ENCODE peak calls at places on chromosomes 7 and 10, in eight cellular contexts. N, M, S, H, T, Q, U and J are unnamed samples.

GRCh38 chr7:105713488-105714465 is 132.5 kb upstream of the EFCAB10 start:
- DNase-seq in N (no peak), M (no peak), S (no peak), H (no peak), T (no peak), Q (no peak), U (no peak), J (no peak)

GRCh38 chr10:30827531-30828120 is 198.1 kb upstream of the LYZL2 start:
- DNase-seq in N (no peak), M (peak; percentile 48), S (no peak), H (no peak), T (no peak), Q (no peak), U (no peak), J (no peak)

GRCh38 chr10:55400075-55400474 is 599.0 kb upstream of the PCDH15 start:
- DNase-seq in N (no peak), M (no peak), S (no peak), H (no peak), T (no peak), Q (no peak), U (no peak), J (no peak)

GRCh38 chr10:10985361-10985760 is 32.3 kb upstream of the CELF2 start:
- DNase-seq in N (no peak), M (no peak), S (no peak), H (no peak), T (no peak), Q (no peak), U (no peak), J (peak; percentile 88)

GRCh38 chr7:82247814-82248433 is 195.7 kb downstream of the CACNA2D1 start:
- DNase-seq in N (no peak), M (peak; percentile 18), S (no peak), H (no peak), T (no peak), Q (no peak), U (peak; percentile 8), J (peak; percentile 11)

GRCh38 chr7:144027070-144027469 is 21.7 kb upstream of the OR2A5 start:
- DNase-seq in N (no peak), M (peak; percentile 34), S (no peak), H (no peak), T (no peak), Q (no peak), U (peak; percentile 28), J (no peak)

GRCh38 chr10:32950457-32951109 is 7.4 kb downstream of the ITGB1 start:
- DNase-seq in N (no peak), M (no peak), S (no peak), H (no peak), T (no peak), Q (no peak), U (no peak), J (peak; percentile 78)

GRCh38 chr10:61021926-61022325 is 77.9 kb upstream of the RHOBTB1 start:
- DNase-seq in N (no peak), M (no peak), S (no peak), H (no peak), T (no peak), Q (no peak), U (no peak), J (no peak)

GRCh38 chr10:69674786-69675185 is 44.7 kb downstream of the FAM241B start:
- DNase-seq in N (no peak), M (no peak), S (peak; percentile 3), H (no peak), T (no peak), Q (no peak), U (no peak), J (no peak)

GRCh38 chr10:118259288-118259906 is 82.7 kb downstream of the FAM204A start:
- DNase-seq in N (no peak), M (peak; percentile 79), S (no peak), H (no peak), T (no peak), Q (peak; percentile 58), U (peak; percentile 32), J (peak; percentile 68)

GRCh38 chr7:45073843-45074737 is 14.7 kb downstream of the NACAD start:
- DNase-seq in N (no peak), M (peak; percentile 32), S (no peak), H (no peak), T (no peak), Q (no peak), U (no peak), J (no peak)

GRCh38 chr7:42407311-42407710 is 170.3 kb upstream of the GLI3 start:
- DNase-seq in N (no peak), M (no peak), S (no peak), H (no peak), T (no peak), Q (no peak), U (no peak), J (no peak)

GRCh38 chr10:22631646-22632278 is 82.6 kb downstream of the PIP4K2A start:
- DNase-seq in N (no peak), M (no peak), S (no peak), H (no peak), T (no peak), Q (no peak), U (no peak), J (no peak)

GRCh38 chr10:53430127-53430891 is 657.7 kb upstream of the MBL2 start:
- DNase-seq in N (no peak), M (no peak), S (no peak), H (no peak), T (no peak), Q (no peak), U (no peak), J (peak; percentile 95)

GRCh38 chr10:111578076-111578475 is 501.2 kb downstream of the ADRA2A start:
- DNase-seq in N (peak; percentile 42), M (no peak), S (peak; percentile 54), H (no peak), T (no peak), Q (no peak), U (no peak), J (no peak)

GRCh38 chr10:62735464-62736188 is 68.9 kb upstream of the ADO start:
- DNase-seq in N (no peak), M (no peak), S (no peak), H (no peak), T (no peak), Q (no peak), U (no peak), J (no peak)

GRCh38 chr10:85454386-85454785 is 912.2 kb downstream of the GRID1 start:
- DNase-seq in N (no peak), M (no peak), S (no peak), H (no peak), T (no peak), Q (no peak), U (no peak), J (no peak)

GRCh38 chr10:3542185-3542611 is 242.8 kb downstream of the KLF6 start:
- DNase-seq in N (peak; percentile 76), M (no peak), S (no peak), H (no peak), T (no peak), Q (no peak), U (no peak), J (no peak)

GRCh38 chr10:110494532-110494931 is 3.2 kb upstream of the DUSP5 start:
- DNase-seq in N (no peak), M (no peak), S (no peak), H (no peak), T (no peak), Q (no peak), U (no peak), J (no peak)

GRCh38 chr7:151085691-151086620 is at the start of gene AGAP3:
- DNase-seq in N (peak; percentile 95), M (peak; percentile 98), S (peak; percentile 93), H (peak; percentile 96), T (peak; percentile 94), Q (peak; percentile 89), U (peak; percentile 67), J (peak; percentile 94)
- H3K4me1 ChIP-seq in N (peaks cover 3% of the 10 kb centered on the region), M (peaks cover 38% of the 10 kb centered on the region), S (peaks cover 48% of the 10 kb centered on the region), H (peaks cover 17% of the 10 kb centered on the region), T (peaks cover 62% of the 10 kb centered on the region), Q (peaks cover 29% of the 10 kb centered on the region), U (peaks cover 52% of the 10 kb centered on the region), J (peaks cover 36% of the 10 kb centered on the region)

GRCh38 chr7:22417841-22418240 is 60.9 kb upstream of the RAPGEF5 start:
- DNase-seq in N (no peak), M (no peak), S (no peak), H (no peak), T (no peak), Q (no peak), U (no peak), J (no peak)
- H3K4me1 ChIP-seq in N (no peaks in the 10 kb centered on the region), M (no peaks in the 10 kb centered on the region), S (peaks cover 11% of the 10 kb centered on the region), H (no peaks in the 10 kb centered on the region), T (no peaks in the 10 kb centered on the region), Q (no peaks in the 10 kb centered on the region), U (no peaks in the 10 kb centered on the region), J (peaks cover 5% of the 10 kb centered on the region)

GRCh38 chr7:114930829-114931655 is 9.1 kb downstream of the MDFIC start:
- DNase-seq in N (no peak), M (peak; percentile 22), S (no peak), H (no peak), T (no peak), Q (no peak), U (no peak), J (no peak)

GRCh38 chr7:114929570-114929969 is 7.7 kb downstream of the MDFIC start:
- DNase-seq in N (no peak), M (no peak), S (no peak), H (no peak), T (no peak), Q (no peak), U (no peak), J (no peak)

GRCh38 chr7:114930107-114930521 is 8.2 kb downstream of the MDFIC start:
- DNase-seq in N (no peak), M (no peak), S (no peak), H (no peak), T (no peak), Q (no peak), U (no peak), J (no peak)

GRCh38 chr7:114925443-114925842 is 3.5 kb downstream of the MDFIC start:
- DNase-seq in N (no peak), M (no peak), S (no peak), H (no peak), T (no peak), Q (no peak), U (no peak), J (no peak)

GRCh38 chr7:114928060-114928459 is 6.2 kb downstream of the MDFIC start:
- DNase-seq in N (no peak), M (no peak), S (no peak), H (no peak), T (no peak), Q (no peak), U (no peak), J (no peak)
- H3K4me1 ChIP-seq in N (peaks cover 6% of the 10 kb centered on the region), M (peaks cover 19% of the 10 kb centered on the region), S (peaks cover 29% of the 10 kb centered on the region), H (no peaks in the 10 kb centered on the region), T (peaks cover 9% of the 10 kb centered on the region), Q (no peaks in the 10 kb centered on the region), U (peaks cover 12% of the 10 kb centered on the region), J (peaks cover 7% of the 10 kb centered on the region)

GRCh38 chr10:90987383-90987782 is 66.5 kb upstream of the ANKRD1 start:
- DNase-seq in N (no peak), M (no peak), S (no peak), H (no peak), T (no peak), Q (no peak), U (no peak), J (no peak)

GRCh38 chr10:90986870-90987269 is 66.0 kb upstream of the ANKRD1 start:
- DNase-seq in N (no peak), M (no peak), S (no peak), H (no peak), T (no peak), Q (no peak), U (no peak), J (no peak)

GRCh38 chr10:90986136-90986760 is 65.4 kb upstream of the ANKRD1 start:
- DNase-seq in N (no peak), M (no peak), S (no peak), H (no peak), T (no peak), Q (no peak), U (no peak), J (no peak)

GRCh38 chr10:90983940-90984549 is 63.2 kb upstream of the ANKRD1 start:
- DNase-seq in N (no peak), M (no peak), S (no peak), H (no peak), T (no peak), Q (no peak), U (no peak), J (no peak)

GRCh38 chr10:90985301-90985700 is 64.4 kb upstream of the ANKRD1 start:
- DNase-seq in N (no peak), M (no peak), S (no peak), H (no peak), T (no peak), Q (no peak), U (no peak), J (no peak)
- H3K4me1 ChIP-seq in N (no peaks in the 10 kb centered on the region), M (no peaks in the 10 kb centered on the region), S (peaks cover 15% of the 10 kb centered on the region), H (no peaks in the 10 kb centered on the region), T (peaks cover 17% of the 10 kb centered on the region), Q (no peaks in the 10 kb centered on the region), U (no peaks in the 10 kb centered on the region), J (no peaks in the 10 kb centered on the region)